ENCODE peak calls at places on chromosomes 5 and 9, in six cellular contexts. X, Z, E, U, H and Q are unnamed samples.
A peak's percentile ranks its signal among the peaks of the same experiment; 100 is the strongest.

GRCh38 chr5:3596261-3596825 is 711 bp downstream of the IRX1 start:
- DNase-seq in U (no peak), X (no peak), E (no peak), H (no peak), Z (no peak), Q (no peak)

GRCh38 chr5:155947394-155948062 is 379.4 kb upstream of the SGCD start:
- DNase-seq in U (no peak), H (no peak), E (no peak), Z (no peak), X (no peak), Q (no peak)

GRCh38 chr5:99061299-99061698 is 132.5 kb upstream of the CHD1 start:
- DNase-seq in H (no peak), E (no peak), X (no peak), Z (no peak), U (no peak), Q (no peak)

GRCh38 chr9:100700689-100701318 is 122.9 kb downstream of the CAVIN4 start:
- DNase-seq in Z (peak; percentile 32), H (no peak), X (no peak), E (peak; percentile 27), U (peak; percentile 32), Q (peak; percentile 39)

GRCh38 chr5:56569051-56569450 is 246.3 kb upstream of the MAP3K1 start:
- DNase-seq in E (no peak), Z (no peak), X (no peak), H (no peak), U (no peak), Q (no peak)

GRCh38 chr5:180080670-180081280 is 9.2 kb upstream of the RNF130 start:
- DNase-seq in H (no peak), U (no peak), X (no peak), Z (no peak), E (no peak), Q (no peak)

GRCh38 chr9:76810377-76810957 is 46.2 kb downstream of the PCA3 start:
- DNase-seq in U (peak; percentile 20), E (peak; percentile 33), X (no peak), Z (peak; percentile 59), H (no peak), Q (peak; percentile 62)

GRCh38 chr5:43367909-43368648 is 44.1 kb downstream of the CCL28 start:
- DNase-seq in X (no peak), Z (no peak), U (no peak), E (no peak), H (no peak), Q (no peak)

GRCh38 chr9:117526674-117527073 is 111.8 kb upstream of the ASTN2 start:
- DNase-seq in H (no peak), Z (no peak), U (no peak), E (no peak), X (no peak), Q (no peak)

GRCh38 chr5:66881475-66882161 is 285.4 kb downstream of the MAST4 start:
- DNase-seq in X (no peak), Z (no peak), U (no peak), E (no peak), H (no peak), Q (no peak)

GRCh38 chr5:6759401-6759800 is 46.2 kb downstream of the TENT4A start:
- DNase-seq in E (peak; percentile 66), X (no peak), H (no peak), U (peak; percentile 60), Z (no peak), Q (no peak)

GRCh38 chr9:123656565-123656964 is 273.4 kb downstream of the DENND1A start:
- DNase-seq in Z (no peak), U (no peak), H (no peak), E (no peak), X (no peak), Q (no peak)

GRCh38 chr5:180637962-180638680 is 11.3 kb downstream of the FLT4 start:
- DNase-seq in Z (no peak), X (no peak), H (no peak), E (no peak), U (no peak), Q (no peak)

GRCh38 chr5:44774279-44774880 is 34.4 kb upstream of the MRPS30 start:
- DNase-seq in U (peak; percentile 35), Z (peak; percentile 38), E (peak; percentile 34), X (no peak), H (no peak), Q (no peak)

GRCh38 chr5:139919308-139919707 is 123.7 kb downstream of the PSD2 start:
- DNase-seq in E (no peak), H (no peak), X (no peak), U (no peak), Z (no peak), Q (no peak)

GRCh38 chr9:105251733-105252404 is 7.4 kb downstream of the SLC44A1 start:
- DNase-seq in X (no peak), E (peak; percentile 86), H (no peak), U (no peak), Z (no peak), Q (no peak)

GRCh38 chr5:114377050-114377844 is 15.4 kb downstream of the KCNN2 start:
- DNase-seq in E (no peak), U (no peak), Z (no peak), H (no peak), X (no peak), Q (no peak)

GRCh38 chr5:173638631-173639030 is 22.2 kb upstream of the BOD1 start:
- DNase-seq in Z (no peak), X (no peak), H (no peak), E (no peak), U (no peak), Q (no peak)

GRCh38 chr5:2432070-2432920 is 319.2 kb downstream of the IRX2 start:
- DNase-seq in X (no peak), Z (no peak), E (no peak), U (no peak), H (no peak), Q (no peak)

GRCh38 chr9:37908698-37909186 is 4.8 kb upstream of the SLC25A51 start:
- DNase-seq in U (no peak), H (no peak), X (no peak), E (peak; percentile 92), Z (no peak), Q (no peak)

GRCh38 chr9:126151671-126152050 is 175.0 kb upstream of the MVB12B start:
- DNase-seq in X (no peak), E (no peak), Z (no peak), U (no peak), H (no peak), Q (no peak)

GRCh38 chr5:178241688-178242231 is 9.2 kb upstream of the PHYKPL start:
- DNase-seq in U (no peak), X (no peak), E (no peak), H (no peak), Z (no peak), Q (no peak)

GRCh38 chr5:141814064-141814982 is 63.9 kb downstream of the PCDH1 start:
- DNase-seq in H (no peak), Z (peak; percentile 36), X (no peak), U (peak; percentile 86), E (peak; percentile 34), Q (no peak)

GRCh38 chr5:119522841-119523240 is 70.5 kb downstream of the HSD17B4 start:
- DNase-seq in H (no peak), X (no peak), Z (no peak), E (peak; percentile 73), U (no peak), Q (no peak)

GRCh38 chr5:132059696-132060500 is 557 bp upstream of the IL3 start:
- DNase-seq in U (no peak), Z (no peak), E (no peak), X (no peak), H (no peak), Q (no peak)

GRCh38 chr9:136546697-136547481 is 1.0 kb upstream of the NOTCH1 start:
- DNase-seq in Z (no peak), E (no peak), U (no peak), H (no peak), X (no peak), Q (no peak)
- TF ChIP-seq ZNF274 in Z (no peak), E (no peak), U (no peak), H (no peak), X (no peak), Q (no peak)

GRCh38 chr9:131835132-131835910 is 95.4 kb upstream of the RAPGEF1 start:
- DNase-seq in E (no peak), H (no peak), U (no peak), Z (no peak), X (no peak), Q (no peak)

GRCh38 chr9:131833083-131833482 is 93.2 kb upstream of the RAPGEF1 start:
- DNase-seq in X (no peak), H (no peak), U (no peak), E (no peak), Z (no peak), Q (no peak)

GRCh38 chr9:131834721-131835120 is 94.8 kb upstream of the RAPGEF1 start:
- DNase-seq in Z (no peak), U (no peak), E (no peak), H (no peak), X (no peak), Q (no peak)

GRCh38 chr9:131836021-131836420 is 96.1 kb upstream of the RAPGEF1 start:
- DNase-seq in H (no peak), U (no peak), Z (no peak), E (no peak), X (no peak), Q (no peak)

DNA sequence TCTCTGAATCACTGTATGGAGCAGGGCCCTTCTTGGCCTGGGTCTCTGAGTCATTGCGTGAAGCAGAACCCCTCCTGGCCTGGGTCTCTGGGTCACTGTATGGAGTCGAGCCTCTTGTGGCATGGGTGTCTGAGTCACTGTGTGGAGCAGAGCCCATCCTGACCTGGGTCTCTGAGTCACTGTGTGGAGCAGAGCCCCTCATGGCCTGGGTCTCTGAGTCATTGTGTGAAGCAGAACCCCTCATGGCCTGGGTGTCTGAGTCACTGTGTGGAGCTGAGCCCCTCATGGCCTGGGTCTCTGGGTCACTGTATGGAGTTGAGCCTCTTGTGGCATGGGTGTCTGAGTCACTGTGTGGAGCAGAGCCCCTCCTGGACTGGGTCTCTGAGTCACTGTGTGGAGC is 94.0 kb upstream of the RAPGEF1 start:
- DNase-seq in X (no peak), U (no peak), H (no peak), Z (no peak), E (no peak), Q (no peak)
- H3K27me3 ChIP-seq in X (no peaks in the 10 kb centered on the region), U (peaks cover 27% of the 10 kb centered on the region), H (no peaks in the 10 kb centered on the region), Z (no peaks in the 10 kb centered on the region), E (peaks cover 62% of the 10 kb centered on the region), Q (peaks cover 4% of the 10 kb centered on the region)

GRCh38 chr9:131367445-131367844 is 26.4 kb upstream of the PRRC2B start:
- DNase-seq in H (no peak), Z (no peak), E (no peak), X (no peak), U (peak; percentile 4), Q (no peak)

GRCh38 chr9:131361202-131361833 is 32.6 kb upstream of the PRRC2B start:
- DNase-seq in X (no peak), U (peak; percentile 34), H (no peak), E (no peak), Z (no peak), Q (no peak)

GRCh38 chr9:131370638-131371037 is 23.2 kb upstream of the PRRC2B start:
- DNase-seq in H (no peak), U (peak; percentile 2), X (no peak), Z (no peak), E (no peak), Q (no peak)

GRCh38 chr9:131365546-131365945 is 28.3 kb upstream of the PRRC2B start:
- DNase-seq in U (peak; percentile 1), Z (no peak), E (no peak), H (no peak), X (no peak), Q (no peak)

GRCh38 chr9:131366745-131367401 is 27.0 kb upstream of the PRRC2B start:
- DNase-seq in E (peak; percentile 64), H (no peak), X (no peak), Z (no peak), U (peak; percentile 19), Q (no peak)
- TF ChIP-seq ZNF274 in E (no peak), H (no peak), X (no peak), Z (no peak), U (no peak), Q (no peak)

GRCh38 chr9:91896096-91896495 is 53.9 kb downstream of the ROR2 start:
- DNase-seq in Z (no peak), H (no peak), U (no peak), E (no peak), X (no peak), Q (no peak)
- H3K27me3 ChIP-seq in Z (no peaks in the 10 kb centered on the region), H (peaks cover 4% of the 10 kb centered on the region), U (no peaks in the 10 kb centered on the region), E (peaks cover 8% of the 10 kb centered on the region), X (no peaks in the 10 kb centered on the region), Q (peaks cover 4% of the 10 kb centered on the region)